ENCODE peak calls at places on chromosomes 13 and 19, in five cellular contexts. M, C, S, Y and L are unnamed samples. For H3K4me1, the result is how much of the 10 kb centered on the place peaks cover.

GRCh38 chr13:113976711-113977684 is 3.1 kb upstream of the C13orf46 start:
- DNase-seq in Y (no peak), S (peak), C (peak), M (peak), L (no peak)

GRCh38 chr13:45875951-45876350 is 24.4 kb upstream of the SIAH3 start:
- DNase-seq in S (no peak), M (no peak), Y (no peak), C (no peak), L (no peak)

GRCh38 chr13:108968566-108968965 is 339.2 kb downstream of the MYO16 start:
- DNase-seq in M (no peak), C (no peak), S (no peak), Y (no peak), L (no peak)

GRCh38 chr13:113730145-113730750 is 28.8 kb upstream of the TMEM255B start:
- DNase-seq in S (no peak), C (no peak), Y (no peak), M (no peak), L (no peak)

GRCh38 chr13:39401756-39402155 is 201.2 kb downstream of the LHFPL6 start:
- DNase-seq in S (peak), M (no peak), C (no peak), Y (no peak), L (no peak)

GRCh38 chr19:6694147-6694815 is 24.3 kb upstream of the TNFSF14 start:
- DNase-seq in S (no peak), M (no peak), Y (no peak), C (no peak), L (no peak)

GRCh38 chr13:44884076-44884729 is 105.1 kb downstream of the NUFIP1 start:
- DNase-seq in M (no peak), S (peak), Y (no peak), C (no peak), L (no peak)

GRCh38 chr13:110561335-110562033 is at the start of gene RAB20:
- DNase-seq in M (peak), S (peak), C (peak), Y (peak), L (no peak)

GRCh38 chr19:31841755-31842154 is 492.5 kb upstream of the TSHZ3 start:
- DNase-seq in S (no peak), Y (no peak), C (no peak), M (no peak), L (no peak)

GRCh38 chr13:109784590-109785140 is 1.7 kb downstream of the IRS2 start:
- DNase-seq in Y (peak), M (no peak), C (no peak), S (peak), L (no peak)

GRCh38 chr19:15248648-15249559 is 16.7 kb upstream of the EPHX3 start:
- DNase-seq in S (peak), M (peak), Y (no peak), C (peak), L (no peak)

GRCh38 chr19:41753159-41753558 is 2.2 kb upstream of the CEACAM6 start:
- DNase-seq in M (no peak), C (peak), S (peak), Y (peak), L (peak)

GRCh38 chr13:89749888-89750287 is 1597.6 kb upstream of the MIR17HG start:
- DNase-seq in C (no peak), S (no peak), M (no peak), Y (no peak), L (no peak)

GRCh38 chr13:38951525-38952313 is 38.9 kb downstream of the STOML3 start:
- DNase-seq in S (peak), C (no peak), M (no peak), Y (no peak), L (no peak)

GRCh38 chr13:82681535-82681934 is 1200.7 kb downstream of the SLITRK1 start:
- DNase-seq in C (no peak), M (no peak), S (no peak), Y (no peak), L (no peak)

GRCh38 chr19:55229145-55229788 is 704 bp upstream of the TMEM86B start:
- DNase-seq in M (no peak), Y (no peak), C (no peak), S (no peak), L (no peak)

GRCh38 chr19:16127776-16128371 is 15.6 kb upstream of the HSH2D start:
- DNase-seq in S (no peak), C (no peak), M (no peak), Y (no peak), L (no peak)

GRCh38 chr13:88281846-88282245 is 610.7 kb downstream of the SLITRK5 start:
- DNase-seq in M (no peak), C (no peak), Y (no peak), S (no peak), L (no peak)

GRCh38 chr19:10929402-10929794 is 787 bp downstream of the TIMM29 start:
- DNase-seq in C (no peak), M (no peak), S (no peak), Y (no peak), L (no peak)

GRCh38 chr13:113962386-113962785 is 11.5 kb downstream of the C13orf46 start:
- DNase-seq in M (no peak), C (no peak), Y (no peak), S (no peak), L (no peak)

GRCh38 chr19:55314396-55314795 is 10.7 kb downstream of the TMEM150B start:
- DNase-seq in S (no peak), C (no peak), M (no peak), Y (no peak), L (no peak)

GRCh38 chr13:32650705-32651311 is 64.6 kb downstream of the PDS5B start:
- DNase-seq in C (peak), Y (no peak), S (peak), M (no peak), L (peak)

GRCh38 chr19:2302319-2303208 is 5.4 kb downstream of the LINGO3 start:
- DNase-seq in S (peak), C (no peak), M (no peak), Y (peak), L (no peak)

GRCh38 chr13:106468948-106469590 is 66.4 kb downstream of the EFNB2 start:
- DNase-seq in S (no peak), M (no peak), C (no peak), Y (no peak), L (no peak)

GRCh38 chr13:30607908-30608307 is 9.8 kb upstream of the USPL1 start:
- DNase-seq in S (no peak), M (no peak), C (no peak), Y (no peak), L (no peak)
- H3K27ac ChIP-seq in S (no peak), M (no peak), C (no peak), Y (no peak), L (no peak)

GRCh38 chr19:35449347-35450043 is 1.4 kb downstream of the FFAR2 start:
- DNase-seq in M (no peak), C (no peak), Y (no peak), S (no peak), L (no peak)

GRCh38 chr19:35444735-35445134 is 3.3 kb upstream of the FFAR2 start:
- DNase-seq in M (no peak), C (no peak), S (no peak), Y (no peak), L (no peak)

GRCh38 chr19:35447870-35448492 is at the start of gene FFAR2:
- DNase-seq in C (no peak), M (no peak), S (no peak), Y (no peak), L (no peak)

GRCh38 chr19:35442091-35442490 is 6.0 kb upstream of the FFAR2 start:
- DNase-seq in C (no peak), Y (no peak), S (no peak), M (no peak), L (no peak)

DNA sequence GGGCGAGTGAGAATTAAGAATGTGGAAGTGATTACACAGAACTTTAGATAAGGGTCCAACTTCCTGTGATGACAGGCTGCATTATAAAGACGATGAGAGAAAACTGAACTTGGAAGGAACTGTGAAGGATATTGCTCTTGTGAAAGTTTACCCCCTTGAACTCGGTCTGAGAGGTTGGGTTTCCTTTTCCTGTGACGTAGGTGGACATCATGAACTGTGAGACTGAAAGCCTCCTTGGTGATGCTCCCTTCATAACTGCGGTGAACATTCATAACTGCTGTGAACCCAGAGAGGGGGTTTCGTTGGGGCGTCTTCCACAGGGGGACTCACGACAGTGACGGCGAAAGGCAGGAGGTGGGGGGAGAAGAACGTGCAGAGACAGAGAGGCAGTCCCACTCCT is 1.9 kb upstream of the FFAR2 start:
- DNase-seq in S (peak), M (no peak), C (no peak), Y (no peak), L (no peak)
- H3K4me1 ChIP-seq in S (under half), M (under half), C (under half), Y (under half), L (under half)

DNA sequence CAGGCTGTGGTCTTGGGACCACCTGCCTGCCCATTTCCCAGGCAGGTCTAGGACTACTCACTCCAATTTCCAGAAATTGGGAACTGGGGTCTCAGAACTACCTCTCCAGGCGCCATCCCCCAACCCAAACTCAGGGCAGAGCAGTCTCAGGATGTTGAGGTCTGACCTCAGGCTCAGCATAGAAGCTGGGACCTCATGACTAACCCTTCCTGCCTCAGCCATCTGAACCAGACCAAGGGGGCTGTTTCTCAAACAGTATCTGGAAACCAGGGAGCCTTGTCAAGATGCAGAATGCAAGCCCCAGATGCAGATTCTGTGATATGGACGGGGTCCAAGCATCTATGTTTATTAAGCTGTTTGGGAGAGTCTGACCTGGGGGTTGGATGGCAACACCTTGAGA is 1.3 kb downstream of the FBXW9 start:
- DNase-seq in C (no peak), S (no peak), Y (no peak), M (no peak), L (no peak)
- H3K4me3 ChIP-seq in C (peak), S (no peak), Y (no peak), M (no peak), L (no peak)

GRCh38 chr19:29834991-29835390 is 23.2 kb downstream of the CCNE1 start:
- DNase-seq in C (no peak), S (no peak), Y (no peak), M (no peak), L (no peak)

GRCh38 chr19:29831041-29831548 is 19.3 kb downstream of the CCNE1 start:
- DNase-seq in S (no peak), M (no peak), Y (no peak), C (no peak), L (no peak)

GRCh38 chr19:29833614-29834261 is 21.9 kb downstream of the CCNE1 start:
- DNase-seq in S (no peak), M (no peak), C (no peak), Y (no peak), L (no peak)

GRCh38 chr19:29832801-29833200 is 21.0 kb downstream of the CCNE1 start:
- DNase-seq in S (no peak), Y (no peak), M (no peak), C (no peak), L (no peak)

DNA sequence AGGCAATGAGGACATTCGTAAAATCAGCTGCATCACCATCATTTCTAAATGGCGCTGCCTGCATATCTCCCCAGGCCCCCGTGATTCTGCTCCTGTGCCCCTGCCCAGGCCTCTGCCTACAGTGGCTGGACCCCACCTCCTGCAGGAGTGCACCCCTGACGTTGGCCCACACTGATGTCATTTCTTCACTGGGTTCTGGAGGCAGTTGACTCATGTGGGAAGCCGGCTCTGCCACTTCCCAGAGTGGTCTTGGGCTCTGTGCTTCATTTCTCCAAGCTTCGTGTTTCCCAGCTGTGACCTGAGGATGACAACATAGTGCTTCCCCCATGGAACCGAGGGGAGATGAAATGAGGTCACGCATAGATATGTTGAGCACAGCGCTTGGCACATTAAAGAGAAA is 19.9 kb downstream of the CCNE1 start:
- DNase-seq in Y (no peak), C (no peak), S (no peak), M (no peak), L (no peak)
- H3K27ac ChIP-seq in Y (no peak), C (no peak), S (no peak), M (no peak), L (no peak)

GRCh38 chr19:44846455-44847143 is 502 bp downstream of the NECTIN2 start:
- DNase-seq in S (peak), M (no peak), C (no peak), Y (peak), L (peak)
- H3K4me1 ChIP-seq in S (under half), M (under half), C (under half), Y (under half), L (under half)

DNA sequence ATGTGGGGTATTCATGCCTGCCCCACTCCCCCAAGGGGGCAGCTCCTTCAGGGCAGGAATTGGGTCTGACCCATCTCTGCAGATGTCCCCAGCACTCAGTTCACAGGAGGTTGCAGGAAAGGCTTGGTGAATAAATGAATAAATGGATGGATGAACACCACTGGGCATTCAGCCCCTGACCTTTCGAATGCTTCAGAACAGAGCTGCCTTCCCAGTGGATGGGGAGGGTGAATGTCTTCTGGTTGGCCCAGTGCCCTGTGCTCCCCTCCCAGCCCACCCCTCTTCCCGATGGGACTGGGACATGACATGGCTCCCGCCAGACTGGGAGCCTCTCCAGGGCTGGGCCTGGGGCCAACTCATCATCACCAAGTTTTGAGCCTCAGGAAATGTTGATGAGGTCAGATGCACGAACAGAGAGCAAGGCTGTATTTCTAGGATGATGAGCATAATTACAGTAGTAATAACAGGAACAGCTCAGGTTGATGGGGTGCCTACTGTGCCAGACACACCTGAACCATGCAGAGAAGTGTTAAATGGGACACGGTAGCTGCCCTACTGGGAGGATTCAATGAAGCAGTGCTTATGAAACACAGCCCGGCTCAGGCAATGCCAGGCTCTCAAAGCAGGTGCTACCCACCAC is 25.7 kb downstream of the VRK3 start:
- DNase-seq in S (peak), Y (no peak), M (no peak), C (no peak), L (no peak)
- H3K4me3 ChIP-seq in S (no peak), Y (no peak), M (no peak), C (no peak), L (no peak)